ENCODE peak calls at places on chromosome 21, in ten cellular contexts. Y is upper lobe of right lung, U is endothelial cell, B is H9, P is neural progenitor cell, J is cardiac fibroblast, L is D721Med, Z is epithelial cell of proximal tubule, G is transverse colon, K is foreskin keratinocyte. W is an unnamed sample.

GRCh38 chr21:27047331-27048314 is 80.7 kb upstream of the ADAMTS5 start:
- DNase-seq in G (no peak), J (peak), B (no peak), Y (no peak), U (no peak), P (peak), K (peak), L (no peak), Z (no peak), W (no peak)

GRCh38 chr21:17146426-17146825 is 366.4 kb upstream of the CXADR start:
- DNase-seq in B (no peak), U (no peak), G (no peak), Z (no peak), L (no peak), P (no peak), K (no peak), J (no peak), Y (no peak), W (no peak)

GRCh38 chr21:43991447-43991991 is 20.6 kb upstream of the TRAPPC10 start:
- DNase-seq in G (no peak), K (no peak), Y (no peak), U (no peak), P (no peak), L (no peak), Z (no peak), J (no peak), B (no peak), W (no peak)

GRCh38 chr21:32562426-32562825 is 22.9 kb downstream of the TCP10L start:
- DNase-seq in U (peak), P (peak), L (no peak), J (peak), B (peak), Y (no peak), Z (no peak), G (peak), K (peak), W (peak)

GRCh38 chr21:15543473-15543872 is 186.3 kb upstream of the USP25 start:
- DNase-seq in L (no peak), P (no peak), Y (no peak), G (no peak), U (no peak), B (no peak), Z (no peak), K (no peak), J (no peak), W (no peak)

GRCh38 chr21:28253378-28253777 is 739.3 kb downstream of the LTN1 start:
- DNase-seq in P (no peak), Z (peak), K (peak), U (no peak), G (no peak), L (no peak), Y (no peak), B (no peak), J (peak), W (peak)

GRCh38 chr21:17610862-17611261 is 1.8 kb downstream of the BTG3 start:
- DNase-seq in L (no peak), Y (no peak), Z (no peak), U (no peak), P (no peak), K (no peak), G (peak), J (no peak), B (no peak), W (no peak)

GRCh38 chr21:32682696-32683474 is 44.9 kb downstream of the SYNJ1 start:
- DNase-seq in G (no peak), B (no peak), J (no peak), L (no peak), P (no peak), U (no peak), Z (peak), Y (no peak), K (no peak), W (no peak)

DNA sequence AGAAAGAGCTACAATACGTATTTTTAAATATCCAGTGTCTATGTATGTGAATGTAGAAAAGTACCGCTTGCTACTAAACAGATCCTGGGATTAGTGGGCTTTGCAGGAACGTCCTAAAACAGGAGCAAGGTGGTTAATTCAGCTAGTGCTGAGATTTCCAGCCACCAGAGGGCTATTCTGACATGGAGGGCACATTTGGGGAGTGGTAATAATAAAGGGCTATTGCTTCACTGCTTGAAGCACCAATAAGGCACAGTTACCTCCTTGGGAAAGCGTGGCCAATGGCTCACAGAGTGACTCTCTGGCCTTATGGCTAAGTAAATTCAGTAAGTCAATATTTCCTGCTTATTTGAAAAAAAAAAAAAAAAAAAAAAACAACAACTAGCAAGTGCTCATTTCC is 152.4 kb downstream of the GABPA start:
- DNase-seq in J (peak), G (peak), P (peak), Y (no peak), L (no peak), B (no peak), U (no peak), Z (no peak), K (no peak), W (no peak)
- TF ChIP-seq CTCF in J (peak), G (peak), P (peak), Y (peak), L (no peak), B (peak), U (peak), Z (peak), K (peak), W (no peak)

GRCh38 chr21:36429672-36430546 is 44.7 kb downstream of the CHAF1B start:
- DNase-seq in Z (peak), G (peak), L (no peak), Y (peak), K (peak), U (peak), J (peak), P (peak), B (peak), W (peak)
- TF ChIP-seq CTCF in Z (peak), G (no peak), L (no peak), Y (no peak), K (peak), U (peak), J (no peak), P (peak), B (peak), W (no peak)

GRCh38 chr21:18951291-18952038 is 547.9 kb upstream of the TMPRSS15 start:
- DNase-seq in L (no peak), B (peak), Y (no peak), U (peak), P (peak), Z (no peak), G (peak), K (peak), J (no peak), W (no peak)
- TF ChIP-seq CTCF in L (peak), B (peak), Y (peak), U (peak), P (peak), Z (peak), G (peak), K (peak), J (no peak), W (no peak)

DNA sequence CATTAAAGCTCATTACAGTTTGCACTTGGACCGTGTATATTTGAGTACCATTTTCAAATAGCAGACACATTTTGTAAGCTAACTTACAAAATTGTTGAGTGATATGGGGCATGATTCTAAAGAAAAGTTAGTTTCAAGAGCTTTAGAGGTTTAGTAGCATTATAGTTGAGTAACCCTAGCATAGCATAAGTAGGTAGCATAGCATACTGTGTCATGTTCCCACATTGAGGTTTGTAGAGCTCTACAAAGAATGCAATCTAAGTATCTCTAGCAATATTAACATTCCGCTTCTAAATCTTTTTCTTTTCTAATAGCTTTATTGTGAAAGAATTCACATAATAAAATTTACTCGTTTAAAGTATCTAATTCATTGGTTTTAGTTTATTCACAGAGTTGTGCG is 92.0 kb downstream of the ITSN1 start:
- DNase-seq in Z (no peak), B (no peak), L (no peak), J (no peak), P (no peak), G (no peak), U (no peak), K (no peak), Y (no peak), W (peak)
- TF ChIP-seq CTCF in Z (no peak), B (no peak), L (no peak), J (no peak), P (no peak), G (no peak), U (no peak), K (no peak), Y (no peak), W (no peak)

DNA sequence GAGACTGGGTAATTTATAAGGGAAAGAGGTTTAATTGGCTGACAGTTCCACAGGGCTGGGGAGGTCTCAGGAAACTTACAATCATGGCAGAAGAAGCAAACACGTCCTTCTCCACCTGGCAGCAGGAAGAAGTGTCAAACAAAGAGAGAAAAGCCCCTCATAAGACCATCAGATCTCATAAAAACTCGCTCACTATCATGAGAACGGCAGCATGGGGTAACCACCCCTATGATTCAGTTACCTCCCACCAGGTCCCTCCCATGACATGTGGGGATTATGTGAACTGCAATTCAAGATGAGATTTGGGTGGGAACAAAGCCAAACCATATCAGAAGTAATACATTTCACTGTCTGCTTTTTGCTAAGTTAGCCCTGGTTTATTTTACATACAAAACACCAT is 68.5 kb downstream of the RBM11 start:
- DNase-seq in G (no peak), U (no peak), B (no peak), K (no peak), J (no peak), Y (no peak), P (no peak), Z (no peak), L (no peak), W (no peak)
- TF ChIP-seq CTCF in G (no peak), U (no peak), B (no peak), K (no peak), J (no peak), Y (no peak), P (no peak), Z (no peak), L (no peak), W (no peak)

GRCh38 chr21:38170283-38170682 is 86.5 kb upstream of the KCNJ15 start:
- DNase-seq in L (no peak), U (peak), G (no peak), Y (no peak), B (peak), J (peak), P (peak), K (peak), Z (peak), W (no peak)
- TF ChIP-seq CTCF in L (no peak), U (peak), G (peak), Y (peak), B (peak), J (peak), P (peak), K (peak), Z (peak), W (peak)

W was measured in astrocyte.